ENCODE peak calls at places on chromosomes 2 and 18, in ten cellular contexts. J is foreskin melanocyte; A is substantia nigra; I is sigmoid colon; V is GM23338; Q is DMS153; L is naive thymus-derived CD8-positive, alpha-beta T cell; P is adipocyte; T is RWPE1; E is NCI-H1417. H is an unnamed sample.

GRCh38 chr2:237861-238260 is 26.0 kb downstream of the SH3YL1 start:
- DNase-seq in I (no peak), L (no peak), Q (no peak), T (no peak), P (no peak), J (no peak), V (no peak), E (no peak), A (no peak), H (peak; percentile 21)

GRCh38 chr2:27019459-27020336 is 13.1 kb upstream of the TMEM214 start:
- DNase-seq in L (no peak), P (no peak), V (no peak), T (no peak), Q (no peak), J (no peak), E (no peak), A (no peak), I (no peak), H (no peak)

GRCh38 chr2:215680605-215681598 is 245.0 kb upstream of the FN1 start:
- DNase-seq in V (no peak), L (peak; percentile 54), E (no peak), P (peak; percentile 80), I (no peak), Q (peak; percentile 53), T (no peak), A (no peak), J (peak; percentile 78), H (no peak)

GRCh38 chr2:43220982-43221659 is 5.3 kb downstream of the ZFP36L2 start:
- DNase-seq in L (no peak), Q (no peak), P (peak; percentile 97), V (peak; percentile 76), A (no peak), E (no peak), T (no peak), J (peak; percentile 38), I (peak; percentile 92), H (no peak)

GRCh38 chr2:133833746-133834145 is 265.5 kb upstream of the NCKAP5 start:
- DNase-seq in V (no peak), L (no peak), Q (no peak), E (no peak), A (no peak), I (no peak), P (no peak), T (no peak), J (no peak), H (no peak)

GRCh38 chr2:105102963-105103421 is 65.1 kb downstream of the MRPS9 start:
- DNase-seq in J (no peak), V (peak; percentile 97), Q (no peak), L (no peak), E (no peak), P (peak; percentile 42), T (peak; percentile 84), A (no peak), I (no peak), H (no peak)

GRCh38 chr18:902179-902718 is 2.4 kb upstream of the ADCYAP1 start:
- DNase-seq in J (no peak), V (peak; percentile 52), E (no peak), Q (peak; percentile 43), P (peak; percentile 37), T (no peak), A (no peak), I (no peak), L (no peak), H (no peak)

GRCh38 chr2:10400568-10400977 is 47.6 kb downstream of the ODC1 start:
- DNase-seq in L (no peak), T (no peak), E (no peak), A (no peak), J (peak; percentile 98), I (peak; percentile 79), Q (no peak), P (no peak), V (no peak), H (peak; percentile 8)

GRCh38 chr2:140586379-140586778 is 1544.4 kb downstream of the LRP1B start:
- DNase-seq in A (no peak), E (no peak), V (peak; percentile 80), I (no peak), P (no peak), L (no peak), Q (no peak), J (no peak), T (peak; percentile 27), H (no peak)

GRCh38 chr2:7552825-7553550 is 635.8 kb downstream of the RNF144A start:
- DNase-seq in A (no peak), J (no peak), T (no peak), P (no peak), Q (no peak), V (no peak), L (no peak), E (no peak), I (no peak), H (no peak)

GRCh38 chr18:41753826-41754225 is 201.2 kb upstream of the PIK3C3 start:
- DNase-seq in A (no peak), V (no peak), P (no peak), I (no peak), E (no peak), L (no peak), Q (no peak), T (no peak), J (peak; percentile 17), H (no peak)

GRCh38 chr2:16409849-16410248 is 255.8 kb downstream of the CYRIA start:
- DNase-seq in Q (no peak), V (no peak), I (no peak), P (no peak), A (no peak), J (no peak), E (no peak), T (no peak), L (no peak), H (no peak)

GRCh38 chr2:203951366-203951902 is 14.9 kb downstream of the ICOS start:
- DNase-seq in J (no peak), A (no peak), P (no peak), E (no peak), I (no peak), Q (no peak), T (no peak), L (peak; percentile 44), V (no peak), H (no peak)